ENCODE peak calls at places on chromosome 11, in four cellular contexts. L, J, R and G are unnamed samples. For H3K9me3, the result is how much of the 10 kb centered on the place peaks cover.

GRCh38 chr11:116225236-116225635 is 547.6 kb downstream of the BUD13 start:
- DNase-seq in J (no peak), L (no peak), R (no peak), G (no peak)

GRCh38 chr11:31987118-31988005 is 103.5 kb upstream of the RCN1 start:
- DNase-seq in R (no peak), L (peak), J (no peak), G (peak)

GRCh38 chr11:63099555-63099954 is 44.5 kb downstream of the SLC22A24 start:
- DNase-seq in R (no peak), L (no peak), J (no peak), G (no peak)

GRCh38 chr11:85182437-85183109 is 444.6 kb downstream of the DLG2 start:
- DNase-seq in R (no peak), J (peak), L (peak), G (no peak)

GRCh38 chr11:1205121-1205986 is 17.5 kb upstream of the MUC5B start:
- DNase-seq in R (peak), J (no peak), L (no peak), G (peak)

GRCh38 chr11:57834852-57835251 is 73.2 kb downstream of the CTNND1 start:
- DNase-seq in R (no peak), J (no peak), L (no peak), G (no peak)

GRCh38 chr11:133576351-133576750 is 44.0 kb upstream of the OPCML start:
- DNase-seq in L (no peak), R (no peak), J (no peak), G (no peak)

GRCh38 chr11:118232659-118233058 is 7.8 kb upstream of the JAML start:
- DNase-seq in R (no peak), J (peak), L (no peak), G (no peak)

GRCh38 chr11:95536049-95536448 is 253.5 kb downstream of the FAM76B start:
- DNase-seq in J (no peak), L (no peak), R (no peak), G (no peak)

GRCh38 chr11:132427611-132428010 is 1057.2 kb downstream of the NTM start:
- DNase-seq in L (no peak), J (no peak), R (no peak), G (no peak)

GRCh38 chr11:92505689-92506088 is 281.1 kb downstream of the FAT3 start:
- DNase-seq in L (no peak), J (no peak), R (no peak), G (no peak)

GRCh38 chr11:66388746-66389386 is 17.3 kb upstream of the SLC29A2 start:
- DNase-seq in L (peak), J (peak), R (peak), G (peak)

GRCh38 chr11:109946322-109946846 is 146.8 kb upstream of the ZC3H12C start:
- DNase-seq in L (peak), R (peak), J (peak), G (peak)

GRCh38 chr11:10382518-10382917 is 72.5 kb upstream of the AMPD3 start:
- DNase-seq in J (peak), R (no peak), L (no peak), G (no peak)

GRCh38 chr11:121630041-121630440 is 177.3 kb upstream of the SORL1-AS1 start:
- DNase-seq in J (no peak), L (no peak), R (no peak), G (no peak)

GRCh38 chr11:108587109-108587508 is 6.5 kb downstream of the EXPH5 start:
- DNase-seq in L (no peak), R (no peak), J (no peak), G (no peak)

GRCh38 chr11:67649634-67650540 is 643 bp downstream of the ACY3 start:
- DNase-seq in L (no peak), J (no peak), R (no peak), G (peak)
- H3K27ac ChIP-seq in L (peak), J (peak), R (no peak), G (peak)

DNA sequence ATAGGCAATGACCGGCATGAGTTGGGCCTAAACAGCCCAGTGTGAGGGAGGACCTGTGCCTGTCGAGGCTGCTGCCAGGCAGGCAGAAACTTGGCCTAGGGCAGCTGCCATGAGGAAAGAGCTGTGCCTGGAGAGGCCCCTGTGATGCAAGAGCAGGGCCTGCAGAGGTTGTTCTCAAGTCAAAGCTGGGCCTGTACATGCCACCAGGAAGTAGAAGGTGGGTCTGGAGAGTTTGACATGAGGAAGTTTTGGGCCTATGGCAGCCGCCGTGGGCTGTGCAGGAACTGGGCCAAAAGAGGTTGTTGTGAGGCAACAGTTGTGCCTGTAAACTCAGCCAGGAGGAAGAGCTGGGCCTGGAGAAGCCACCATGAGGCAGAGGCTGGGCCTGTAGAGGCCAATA is 43.2 kb downstream of the OR4C45 start:
- DNase-seq in L (no peak), R (no peak), J (no peak), G (no peak)
- H3K9me3 ChIP-seq in L (half or more), R (under half), J (under half), G (under half)

GRCh38 chr11:2929511-2929879 is 275 bp upstream of the PHLDA2 start:
- DNase-seq in L (no peak), J (peak), R (peak), G (no peak)

GRCh38 chr11:2926611-2927492 is 2.4 kb downstream of the PHLDA2 start:
- DNase-seq in L (no peak), R (peak), J (no peak), G (no peak)

GRCh38 chr11:2927851-2928604 is 1.2 kb downstream of the PHLDA2 start:
- DNase-seq in R (peak), J (no peak), L (no peak), G (peak)

GRCh38 chr11:2928605-2929510 is at the start of gene PHLDA2:
- DNase-seq in R (peak), L (no peak), J (peak), G (peak)

GRCh38 chr11:2927493-2927800 is 1.8 kb downstream of the PHLDA2 start:
- DNase-seq in L (no peak), J (no peak), R (no peak), G (no peak)
- H3K4me3 ChIP-seq in L (no peak), J (peak), R (no peak), G (no peak)

GRCh38 chr11:78691215-78691614 is 116.6 kb upstream of the NARS2 start:
- DNase-seq in L (no peak), J (no peak), R (no peak), G (no peak)
- H3K27ac ChIP-seq in L (no peak), J (no peak), R (no peak), G (no peak)

GRCh38 chr11:119521551-119521950 is 98.6 kb upstream of the THY1 start:
- DNase-seq in L (no peak), J (no peak), R (no peak), G (no peak)

GRCh38 chr11:119519796-119520195 is 96.8 kb upstream of the THY1 start:
- DNase-seq in J (no peak), L (no peak), R (no peak), G (no peak)

GRCh38 chr11:119520400-119520799 is 97.4 kb upstream of the THY1 start:
- DNase-seq in R (no peak), L (no peak), J (no peak), G (no peak)

GRCh38 chr11:119522609-119523008 is 99.6 kb upstream of the THY1 start:
- DNase-seq in L (no peak), R (no peak), J (no peak), G (no peak)

DNA sequence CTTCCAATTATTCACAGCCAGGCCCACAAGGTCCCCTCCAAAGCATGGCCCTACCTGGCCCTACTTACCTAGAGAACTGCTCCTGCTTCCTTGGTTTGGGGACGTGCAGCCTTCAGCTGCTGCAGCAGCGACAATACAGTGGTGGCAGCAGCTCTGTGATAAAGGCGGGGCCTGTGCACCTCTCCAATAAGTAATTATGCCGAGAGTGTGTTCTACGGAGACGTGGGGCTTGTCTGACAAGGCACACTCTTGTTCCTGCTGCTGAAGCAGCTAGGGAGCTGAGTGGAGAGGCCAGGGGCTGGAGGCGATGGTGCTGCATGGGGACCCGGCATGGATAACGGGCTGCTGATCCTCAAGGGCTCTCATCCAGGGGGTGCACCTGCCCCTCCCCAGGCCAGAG is 98.0 kb upstream of the THY1 start:
- DNase-seq in J (no peak), R (no peak), L (no peak), G (no peak)
- H3K9me3 ChIP-seq in J (under half), R (under half), L (under half), G (under half)

GRCh38 chr11:8867035-8867434 is 44.0 kb upstream of the AKIP1 start:
- DNase-seq in L (no peak), R (no peak), J (no peak), G (no peak)

GRCh38 chr11:8865304-8865703 is 45.7 kb upstream of the AKIP1 start:
- DNase-seq in L (no peak), R (no peak), J (no peak), G (no peak)

GRCh38 chr11:8867856-8868705 is 42.9 kb upstream of the AKIP1 start:
- DNase-seq in L (no peak), J (no peak), R (no peak), G (no peak)

GRCh38 chr11:8858808-8859207 is 52.2 kb upstream of the AKIP1 start:
- DNase-seq in J (no peak), R (no peak), L (no peak), G (no peak)

GRCh38 chr11:8863838-8864237 is 47.2 kb upstream of the AKIP1 start:
- DNase-seq in R (no peak), L (no peak), J (no peak), G (no peak)
- H3K4me3 ChIP-seq in R (no peak), L (no peak), J (no peak), G (no peak)

GRCh38 chr11:64723117-64723906 is at the start of gene NRXN2:
- DNase-seq in R (peak), L (peak), J (peak), G (peak)
- H3K27ac ChIP-seq in R (no peak), L (no peak), J (no peak), G (no peak)